ENCODE peak calls at places on chromosomes 7 and 10, in six cellular contexts. S, M, J, Z, Y and N are unnamed samples.

GRCh38 chr7:80827238-80827633 is 91.6 kb downstream of the SEMA3C start:
- DNase-seq in M (no peak), S (no peak), J (no peak), Y (no peak), Z (no peak), N (no peak)

GRCh38 chr10:6504296-6504695 is 75.8 kb downstream of the PRKCQ start:
- DNase-seq in Z (no peak), M (no peak), J (no peak), Y (no peak), S (no peak), N (no peak)

GRCh38 chr10:81866753-81867152 is 8.2 kb upstream of the NRG3 start:
- DNase-seq in M (no peak), Y (peak), Z (no peak), S (no peak), J (no peak), N (no peak)

GRCh38 chr10:75772153-75772887 is 340.9 kb downstream of the LRMDA start:
- DNase-seq in S (peak), J (no peak), M (no peak), Y (no peak), Z (no peak), N (no peak)

GRCh38 chr7:103987455-103987854 is 2.0 kb downstream of the RELN start:
- DNase-seq in J (no peak), Z (no peak), S (no peak), M (no peak), Y (no peak), N (no peak)

GRCh38 chr10:117499248-117500105 is 43.1 kb upstream of the EMX2 start:
- DNase-seq in S (no peak), J (no peak), Z (no peak), Y (no peak), M (no peak), N (no peak)

GRCh38 chr10:103153302-103153759 is 39.7 kb downstream of the NT5C2 start:
- DNase-seq in S (peak), J (no peak), Y (no peak), Z (no peak), M (no peak), N (no peak)

GRCh38 chr7:94276797-94277196 is 117.9 kb upstream of the COL1A2 start:
- DNase-seq in Y (no peak), M (no peak), S (peak), J (no peak), Z (no peak), N (no peak)

GRCh38 chr10:71555087-71555728 is 158.5 kb downstream of the CDH23 start:
- DNase-seq in S (no peak), Z (no peak), J (no peak), M (no peak), Y (no peak), N (no peak)

GRCh38 chr10:29648114-29648982 is 13.6 kb upstream of the SVIL start:
- DNase-seq in S (peak), Z (no peak), M (no peak), J (no peak), Y (peak), N (peak)

GRCh38 chr7:99504281-99504602 is 220 bp upstream of the ZKSCAN5 start:
- DNase-seq in M (peak), J (peak), S (no peak), Y (peak), Z (no peak), N (no peak)

GRCh38 chr10:59252491-59252890 is 76.0 kb downstream of the PHYHIPL start:
- DNase-seq in Y (no peak), S (no peak), M (no peak), J (no peak), Z (no peak), N (no peak)

GRCh38 chr7:55127622-55128081 is 108.8 kb downstream of the EGFR start:
- DNase-seq in J (no peak), Y (peak), Z (no peak), M (no peak), S (peak), N (no peak)

GRCh38 chr10:67976292-67977245 is 92.1 kb downstream of the SIRT1 start:
- DNase-seq in M (no peak), J (no peak), Y (no peak), Z (no peak), S (no peak), N (no peak)

GRCh38 chr10:26790596-26790995 is 70.2 kb downstream of the ABI1 start:
- DNase-seq in M (no peak), J (no peak), Z (no peak), S (no peak), Y (peak), N (no peak)

GRCh38 chr10:71396714-71397339 is at the start of gene CDH23:
- DNase-seq in Z (peak), J (no peak), S (peak), M (no peak), Y (no peak), N (no peak)

GRCh38 chr10:7700577-7701125 is 2.5 kb upstream of the ITIH2 start:
- DNase-seq in M (no peak), S (peak), Y (peak), Z (no peak), J (no peak), N (no peak)

GRCh38 chr7:115178831-115179230 is 256.9 kb downstream of the MDFIC start:
- DNase-seq in Y (no peak), J (no peak), S (no peak), Z (no peak), M (no peak), N (no peak)

GRCh38 chr10:3192856-3193635 is 20.5 kb upstream of the PITRM1 start:
- DNase-seq in M (no peak), J (no peak), S (peak), Y (peak), Z (no peak), N (no peak)

GRCh38 chr7:95213809-95214492 is 110.4 kb downstream of the PON1 start:
- DNase-seq in J (peak), Z (peak), S (no peak), Y (peak), M (no peak), N (no peak)

GRCh38 chr7:78702770-78703169 is 750.7 kb downstream of the MAGI2 start:
- DNase-seq in Z (no peak), S (peak), M (no peak), Y (peak), J (no peak), N (no peak)

GRCh38 chr10:12780634-12781601 is 220.6 kb downstream of the CCDC3 start:
- DNase-seq in M (no peak), Y (no peak), J (no peak), S (no peak), Z (no peak), N (no peak)

GRCh38 chr10:61786728-61787127 is 114.8 kb upstream of the ARID5B start:
- DNase-seq in Y (peak), M (no peak), J (no peak), S (peak), Z (no peak), N (no peak)

GRCh38 chr10:24668247-24668646 is 55.4 kb downstream of the ARHGAP21 start:
- DNase-seq in Y (no peak), M (no peak), S (no peak), Z (no peak), J (no peak), N (no peak)

GRCh38 chr7:14045651-14046050 is 56.2 kb upstream of the ETV1 start:
- DNase-seq in Y (no peak), Z (no peak), J (no peak), S (no peak), M (peak), N (no peak)

GRCh38 chr7:2621948-2622640 is 9.7 kb upstream of the TTYH3 start:
- DNase-seq in J (no peak), Z (no peak), M (no peak), Y (no peak), S (no peak), N (no peak)

GRCh38 chr10:129612481-129613109 is 145.6 kb downstream of the MGMT start:
- DNase-seq in M (no peak), S (no peak), Z (no peak), J (no peak), Y (no peak), N (no peak)

GRCh38 chr10:110398419-110399162 is 93.9 kb upstream of the SMNDC1 start:
- DNase-seq in M (peak), Y (peak), Z (peak), S (peak), J (peak), N (no peak)

GRCh38 chr10:71712572-71713134 is 6.9 kb downstream of the C10orf105 start:
- DNase-seq in Z (no peak), M (no peak), Y (no peak), S (no peak), J (no peak), N (no peak)

GRCh38 chr10:62726638-62727037 is 77.9 kb upstream of the ADO start:
- DNase-seq in S (no peak), Y (no peak), Z (no peak), M (no peak), J (no peak), N (no peak)

GRCh38 chr7:130242198-130243014 is 24.3 kb upstream of the CPA2 start:
- DNase-seq in J (no peak), Y (peak), S (peak), M (peak), Z (peak), N (peak)

GRCh38 chr10:69093933-69094332 is 6.0 kb downstream of the SRGN start:
- DNase-seq in Z (no peak), M (no peak), Y (no peak), S (no peak), J (no peak), N (no peak)

GRCh38 chr10:72946963-72947362 is 7.6 kb downstream of the PLA2G12B start:
- DNase-seq in S (no peak), J (no peak), Z (no peak), Y (no peak), M (no peak), N (no peak)

GRCh38 chr7:31134246-31135188 is 82.4 kb downstream of the ADCYAP1R1 start:
- DNase-seq in M (no peak), J (peak), S (peak), Y (peak), Z (peak), N (no peak)

GRCh38 chr7:23184291-23184690 is 2.4 kb downstream of the NUP42 start:
- DNase-seq in S (no peak), Y (no peak), M (no peak), Z (no peak), J (no peak), N (no peak)

DNA sequence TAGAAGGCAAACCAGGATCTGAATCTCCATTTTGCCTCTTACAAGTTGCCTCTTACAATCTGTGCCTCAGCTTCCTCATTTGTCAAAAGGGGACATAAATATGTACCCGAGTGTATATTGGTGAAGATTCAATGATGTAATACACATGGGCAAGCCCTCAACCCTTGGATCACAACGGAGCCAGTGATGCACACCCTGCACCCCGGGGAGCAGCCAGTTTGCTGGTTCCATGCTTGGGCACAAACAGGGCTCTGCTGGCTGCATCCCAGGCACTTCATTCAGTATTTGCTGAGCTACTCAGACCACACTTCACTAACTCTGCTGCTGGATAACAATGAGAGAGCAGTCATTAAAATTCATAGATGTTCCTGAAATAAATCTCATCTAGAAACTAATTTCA is 72.0 kb downstream of the SCRN1 start:
- DNase-seq in Y (no peak), Z (no peak), S (no peak), J (no peak), M (no peak), N (no peak)
- H3K27ac ChIP-seq in Y (no peak), Z (no peak), S (no peak), J (no peak), M (no peak), N (no peak)

DNA sequence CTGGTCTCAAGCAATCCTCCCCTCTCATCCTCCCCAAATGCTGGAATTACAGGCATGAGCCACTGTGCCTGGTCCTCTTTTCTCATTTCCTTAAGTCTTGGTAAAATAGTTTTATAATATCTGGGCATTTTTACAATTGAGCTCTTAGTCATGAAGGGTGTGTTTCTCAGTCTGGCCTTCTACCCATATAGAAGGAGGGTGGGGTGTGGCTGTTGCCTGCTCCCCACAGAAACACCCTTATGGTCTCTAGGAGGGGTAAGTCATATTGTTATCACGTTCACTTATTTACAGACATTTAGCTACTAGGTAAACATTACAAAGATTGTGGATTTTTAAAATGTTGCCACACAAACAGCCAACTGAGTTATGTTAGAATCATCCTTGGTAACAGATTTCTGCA is 6.7 kb upstream of the OTUD1 start:
- DNase-seq in J (no peak), Y (no peak), M (no peak), S (no peak), Z (no peak), N (no peak)
- H3K27ac ChIP-seq in J (no peak), Y (no peak), M (peak), S (no peak), Z (no peak), N (no peak)

DNA sequence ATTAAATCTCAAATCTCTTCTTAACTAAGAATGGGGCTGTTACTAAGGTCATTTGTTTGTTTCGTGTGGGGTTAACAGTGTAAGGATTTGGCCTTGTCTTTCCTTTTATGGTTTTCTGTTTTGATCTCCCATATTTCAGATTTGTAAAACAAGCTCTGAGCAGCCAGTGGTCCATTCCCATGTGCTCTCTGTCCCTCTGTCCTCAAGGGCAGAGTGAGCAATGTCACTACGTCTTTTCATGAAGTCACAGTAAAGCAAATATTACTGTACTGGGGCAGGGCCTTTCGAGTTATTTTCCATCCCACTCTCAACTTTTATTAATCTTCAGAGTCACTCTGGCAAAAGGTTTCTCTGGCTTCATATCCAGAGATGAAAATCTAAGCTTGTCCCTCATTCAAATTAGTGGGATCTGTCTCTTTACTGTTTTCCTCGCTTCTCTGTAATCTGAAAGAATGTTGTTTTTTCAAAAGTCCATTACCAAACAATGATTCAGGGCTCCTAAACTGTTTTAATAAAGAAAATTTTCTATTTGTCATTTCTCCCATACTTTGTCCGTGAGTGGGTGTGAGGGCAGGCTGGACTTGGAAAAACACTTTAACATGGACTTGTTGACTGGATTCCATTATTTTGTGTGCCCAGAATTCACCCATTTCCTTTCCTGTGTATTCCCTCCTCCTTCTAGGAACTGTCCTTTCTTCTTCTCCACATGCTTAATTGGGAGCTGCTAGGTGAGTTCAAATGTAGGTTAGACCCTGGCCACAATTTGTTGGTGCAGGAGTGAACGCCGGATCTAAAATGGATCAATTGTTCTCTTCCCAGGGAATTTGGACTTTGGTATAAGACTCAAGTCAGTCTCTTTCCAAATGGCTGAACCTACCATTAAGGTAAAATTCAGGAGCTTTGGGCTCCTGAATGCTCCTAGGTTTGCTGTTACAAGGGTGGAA is 42.1 kb upstream of the NAMPT start:
- DNase-seq in Y (no peak), S (peak), Z (no peak), M (no peak), J (no peak), N (no peak)
- H3K27ac ChIP-seq in Y (no peak), S (peak), Z (no peak), M (no peak), J (peak), N (no peak)

DNA sequence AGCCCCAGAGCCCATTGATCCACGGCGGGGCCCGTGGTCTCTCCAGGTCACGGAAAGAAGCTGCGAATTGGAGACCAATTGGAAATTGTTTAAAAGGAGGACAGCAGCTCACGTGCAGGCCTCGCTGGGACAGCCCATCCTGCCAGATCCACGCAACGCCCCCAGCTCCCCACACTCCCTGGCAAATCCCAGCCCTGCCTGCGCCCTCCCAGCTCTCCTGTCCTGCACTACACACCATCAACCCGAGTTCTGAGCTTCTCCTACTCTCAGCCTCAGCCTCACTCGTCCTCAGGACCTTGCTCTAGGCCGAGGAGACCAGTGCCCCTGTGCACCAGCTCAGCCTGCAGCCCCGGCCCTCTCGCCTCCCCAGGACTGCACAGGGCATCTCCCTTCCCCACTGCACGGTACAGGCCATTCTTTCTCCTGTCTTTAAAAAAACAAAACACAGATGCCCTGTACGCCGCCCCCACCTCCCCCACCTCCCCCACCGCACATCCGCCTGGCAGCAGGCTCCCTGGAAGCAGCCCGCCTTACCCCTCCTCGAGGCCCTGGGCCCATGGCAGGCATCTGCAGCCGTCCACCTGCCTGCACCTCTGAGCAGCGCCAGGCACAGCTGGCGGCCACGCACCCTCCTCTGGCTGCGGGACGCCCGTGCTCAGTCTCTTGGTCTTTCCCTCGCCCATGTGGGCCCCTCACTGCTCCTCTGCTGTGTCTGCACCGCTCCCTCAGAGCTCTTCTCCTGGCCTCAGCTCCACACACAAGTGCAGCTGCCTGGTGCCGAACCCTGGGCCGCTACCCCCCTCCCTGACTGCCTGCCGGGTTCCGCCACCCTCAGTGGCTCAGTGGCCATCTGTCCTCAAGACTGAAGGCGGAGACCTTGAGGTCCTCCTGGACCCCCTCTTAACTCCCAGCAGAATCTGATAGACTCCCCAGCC is 48.5 kb upstream of the SUN1 start:
- DNase-seq in Z (no peak), M (no peak), S (no peak), J (no peak), Y (no peak), N (no peak)
- H3K27ac ChIP-seq in Z (no peak), M (no peak), S (no peak), J (no peak), Y (no peak), N (no peak)

DNA sequence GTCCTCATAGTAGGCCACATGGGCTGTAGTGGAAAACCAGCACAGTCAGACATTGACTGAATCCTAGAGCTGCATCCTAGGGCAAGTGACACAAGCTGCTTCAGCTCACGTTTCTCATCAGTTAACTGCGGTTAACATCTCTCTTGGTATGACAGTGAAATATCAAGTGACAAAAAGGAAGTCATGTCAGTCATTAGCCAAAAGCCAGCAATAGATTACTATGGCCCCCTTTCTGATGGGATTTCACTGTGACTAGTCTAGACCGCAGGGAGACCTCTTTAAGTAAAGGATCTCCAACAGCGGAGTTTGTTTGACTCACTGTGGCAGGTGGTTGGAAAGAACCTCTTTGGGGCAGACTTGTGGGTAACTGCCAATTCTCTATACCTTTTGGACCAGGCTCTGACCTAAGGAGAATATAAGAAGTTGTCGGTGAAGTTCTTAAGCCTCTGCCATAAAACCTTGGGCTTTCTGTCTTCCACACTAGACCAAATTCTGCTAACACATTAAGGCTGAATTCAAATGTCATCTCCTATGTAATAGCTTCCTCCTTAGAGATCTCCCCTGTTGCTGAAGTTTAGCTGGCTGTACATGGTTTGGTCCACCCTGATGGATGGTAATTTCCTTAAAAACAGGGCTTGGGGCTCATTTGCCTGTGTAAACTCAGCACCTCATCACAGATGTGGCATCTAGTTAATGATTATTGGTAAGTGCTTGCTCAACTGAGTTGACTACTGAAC is 115.3 kb downstream of the SGMS1 start:
- DNase-seq in J (no peak), S (no peak), Z (no peak), Y (no peak), M (no peak), N (no peak)
- H3K27ac ChIP-seq in J (no peak), S (no peak), Z (no peak), Y (no peak), M (no peak), N (no peak)